ENCODE peak calls at places on chromosomes 6 and 20, in four cellular contexts. I is A549; R is CD8-positive, alpha-beta T cell; J is neural progenitor cell. Y is an unnamed sample.

GRCh38 chr6:137657351-137657911 is 163.2 kb upstream of the OLIG3 start:
- DNase-seq in J (no peak), I (no peak), R (no peak), Y (peak; percentile 31)

GRCh38 chr6:39156763-39157162 is 41.8 kb upstream of the SAYSD1 start:
- DNase-seq in R (no peak), J (no peak), I (no peak), Y (no peak)

GRCh38 chr20:21124190-21124589 is 1.7 kb upstream of the KIZ start:
- DNase-seq in I (no peak), J (no peak), R (no peak), Y (no peak)

GRCh38 chr6:81890846-81891245 is 138.4 kb upstream of the TENT5A start:
- DNase-seq in I (no peak), J (no peak), R (no peak), Y (peak; percentile 5)

GRCh38 chr6:33172307-33173227 is 19.7 kb downstream of the COL11A2 start:
- DNase-seq in J (peak; percentile 69), I (peak; percentile 69), R (no peak), Y (no peak)

GRCh38 chr6:156464100-156464878 is 312.9 kb upstream of the ARID1B start:
- DNase-seq in I (no peak), J (no peak), R (no peak), Y (no peak)

GRCh38 chr6:16249971-16250370 is 11.6 kb downstream of the GMPR start:
- DNase-seq in I (no peak), J (peak; percentile 91), R (no peak), Y (no peak)

GRCh38 chr6:44352259-44352658 is 9.8 kb downstream of the SPATS1 start:
- DNase-seq in J (no peak), I (no peak), R (no peak), Y (no peak)

GRCh38 chr6:136439514-136440186 is 110.6 kb downstream of the MAP7 start:
- DNase-seq in R (no peak), J (no peak), I (no peak), Y (no peak)

GRCh38 chr20:10427060-10427692 is 6.8 kb downstream of the MKKS start:
- DNase-seq in I (peak; percentile 55), J (peak; percentile 61), R (peak; percentile 39), Y (peak; percentile 72)

GRCh38 chr6:161186173-161186769 is 87.6 kb downstream of the AGPAT4 start:
- DNase-seq in R (no peak), I (peak; percentile 31), J (no peak), Y (no peak)

GRCh38 chr20:48698507-48699267 is 129.1 kb downstream of the PREX1 start:
- DNase-seq in J (peak; percentile 33), R (no peak), I (no peak), Y (peak; percentile 56)

GRCh38 chr6:152775441-152775840 is 24.8 kb downstream of the VIP start:
- DNase-seq in I (no peak), R (no peak), J (no peak), Y (no peak)

GRCh38 chr6:9335470-9335869 is 900.1 kb upstream of the SLC35B3 start:
- DNase-seq in I (no peak), R (no peak), J (no peak), Y (no peak)
- H3K4me3 ChIP-seq in I (no peak overlapping the region), R (no peak overlapping the region), J (no peak overlapping the region), Y (no peak overlapping the region)

DNA sequence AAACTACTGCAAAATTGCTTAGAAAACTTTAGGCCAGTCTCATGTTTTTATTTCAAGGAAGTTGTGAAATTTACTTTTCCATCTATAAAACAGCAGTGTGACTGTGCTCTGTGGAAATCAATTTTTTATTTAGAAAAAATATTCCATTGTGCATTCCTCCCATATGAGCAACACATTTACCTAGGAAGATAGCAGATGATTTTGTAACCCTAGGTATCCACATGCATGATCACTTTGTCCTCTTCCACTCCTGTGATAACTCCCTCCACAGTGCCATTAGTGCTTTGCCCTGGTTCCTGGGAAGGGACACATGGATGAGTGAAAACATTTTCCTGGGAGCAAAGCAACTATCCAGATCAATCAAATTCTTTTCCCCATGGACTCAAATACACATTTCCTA is 70.0 kb upstream of the SHLD1 start:
- DNase-seq in I (no peak), J (no peak), R (no peak), Y (no peak)
- H3K4me1 ChIP-seq in I (peaks cover 12% of the 10 kb centered on the region), J (no peaks in the 10 kb centered on the region), R (no peaks in the 10 kb centered on the region), Y (no peaks in the 10 kb centered on the region)

DNA sequence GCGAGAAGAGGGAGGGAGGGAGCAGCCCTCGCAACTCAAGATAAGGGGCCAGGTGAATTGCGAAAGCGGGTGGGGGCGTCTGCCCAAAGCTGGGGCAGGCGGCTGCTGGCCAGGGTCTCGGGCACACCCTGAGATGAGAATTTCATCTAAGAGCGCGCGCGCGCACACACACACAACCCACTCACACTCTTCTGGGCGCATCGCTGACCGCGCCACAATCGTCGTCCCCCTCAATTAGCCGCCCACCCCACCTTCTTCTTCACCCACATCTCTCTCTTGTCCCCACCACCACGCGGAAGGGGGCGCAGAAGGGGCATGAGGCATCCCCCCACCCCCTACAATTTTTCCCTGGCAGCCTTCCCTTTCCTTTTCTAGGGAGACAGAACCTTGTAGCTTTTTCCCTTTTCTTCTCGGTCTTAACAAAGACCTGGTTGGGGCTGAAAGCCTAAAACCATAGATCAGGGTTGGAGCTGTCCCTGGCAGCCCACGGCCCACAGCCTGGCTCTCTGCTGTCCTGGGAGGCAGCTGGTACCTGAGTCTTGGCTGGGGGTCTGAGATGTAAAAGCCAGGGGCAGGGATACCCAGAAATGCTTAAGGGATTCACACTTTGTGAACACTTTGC is 737 bp upstream of the PTPRT start:
- DNase-seq in I (no peak), J (peak; percentile 16), R (no peak), Y (no peak)
- H3K4me3 ChIP-seq in I (no peak overlapping the region), J (peak overlapping the region; percentile 48), R (no peak overlapping the region), Y (no peak overlapping the region)

GRCh38 chr20:36479938-36480337 is 61.4 kb upstream of the MYL9 start:
- DNase-seq in J (no peak), R (no peak), I (no peak), Y (no peak)
- H3K4me1 ChIP-seq in J (no peaks in the 10 kb centered on the region), R (no peaks in the 10 kb centered on the region), I (peaks cover 27% of the 10 kb centered on the region), Y (peaks cover 34% of the 10 kb centered on the region)

DNA sequence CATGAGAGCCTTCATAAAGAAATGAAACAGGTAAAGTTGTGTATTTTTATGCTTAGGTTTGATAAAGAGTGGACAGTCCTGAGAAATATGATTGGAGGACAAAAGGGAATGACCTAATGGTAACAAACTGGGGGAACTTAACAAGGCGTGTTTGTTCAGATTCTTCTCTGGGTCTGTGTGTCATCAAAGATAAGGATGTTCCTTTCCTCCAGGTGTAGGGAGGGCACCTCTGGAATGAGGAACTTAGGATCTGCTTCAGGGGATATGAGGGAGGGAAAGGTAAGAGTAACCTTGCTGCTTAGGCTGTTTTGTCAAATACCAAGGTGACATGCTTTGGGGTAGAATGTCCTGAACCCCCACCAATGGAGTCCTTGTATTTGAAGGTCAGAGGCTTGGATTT is 291.9 kb downstream of the KCNQ5 start:
- DNase-seq in R (no peak), J (no peak), I (no peak), Y (no peak)
- H3K4me3 ChIP-seq in R (no peak overlapping the region), J (no peak overlapping the region), I (no peak overlapping the region), Y (no peak overlapping the region)

GRCh38 chr20:53914861-53915458 is 155.4 kb downstream of the BCAS1 start:
- DNase-seq in I (no peak), R (no peak), J (peak; percentile 48), Y (peak; percentile 49)
- H3K4me1 ChIP-seq in I (peaks cover 31% of the 10 kb centered on the region), R (peaks cover 21% of the 10 kb centered on the region), J (peaks cover 37% of the 10 kb centered on the region), Y (peaks cover 31% of the 10 kb centered on the region)

DNA sequence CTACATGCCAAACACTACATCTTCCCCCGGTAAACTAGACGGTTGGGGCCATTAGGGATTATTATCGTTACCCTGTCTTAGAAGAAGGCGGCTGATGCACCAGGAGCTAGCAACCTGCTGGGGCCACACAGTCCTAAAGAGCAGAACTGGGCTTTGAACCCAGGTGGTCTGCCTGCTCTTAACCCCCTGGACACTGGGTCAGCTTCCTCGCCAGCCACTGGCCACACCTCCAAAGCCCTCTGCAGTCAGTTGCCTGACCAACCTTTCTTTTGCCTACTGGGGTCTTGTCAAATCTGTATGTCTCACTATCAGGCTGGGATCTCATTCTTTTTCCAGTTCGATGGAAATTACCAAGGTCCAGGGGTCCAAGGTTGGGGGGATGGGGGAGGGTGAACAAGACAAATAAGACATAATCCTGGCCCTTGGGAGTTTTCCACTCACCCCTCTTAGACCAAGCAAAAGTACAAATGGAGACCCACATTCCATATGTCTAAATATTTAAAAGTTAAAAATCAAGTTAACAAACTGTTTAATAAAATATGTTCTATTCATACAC is 34.0 kb upstream of the FOXP4 start:
- DNase-seq in R (no peak), J (no peak), I (no peak), Y (no peak)
- H3K4me3 ChIP-seq in R (no peak overlapping the region), J (no peak overlapping the region), I (no peak overlapping the region), Y (no peak overlapping the region)

DNA sequence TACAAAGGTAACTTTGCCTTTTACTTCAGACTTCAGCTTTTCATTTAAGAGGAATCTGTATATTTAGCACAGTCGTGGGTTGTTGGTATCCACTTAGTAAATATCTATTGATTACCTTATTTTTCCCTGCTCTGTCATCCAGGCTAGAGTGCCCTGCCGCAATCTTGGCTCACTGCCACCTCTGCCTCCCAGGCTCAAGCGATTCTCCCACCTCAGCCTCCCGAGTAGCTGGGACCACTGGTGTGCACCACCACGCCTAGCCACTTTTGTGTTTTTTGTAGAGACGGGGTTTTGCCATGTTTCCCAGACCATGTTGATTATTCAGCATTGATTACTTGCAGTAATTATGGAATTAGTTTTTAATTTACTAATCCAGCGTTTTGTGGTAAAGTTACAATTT is 41.3 kb downstream of the MACROD2 start:
- DNase-seq in I (no peak), R (no peak), J (no peak), Y (no peak)
- H3K4me1 ChIP-seq in I (no peaks in the 10 kb centered on the region), R (no peaks in the 10 kb centered on the region), J (no peaks in the 10 kb centered on the region), Y (no peaks in the 10 kb centered on the region)

GRCh38 chr6:131014080-131014776 is 48.8 kb downstream of the EPB41L2 start:
- DNase-seq in J (no peak), I (no peak), R (no peak), Y (no peak)
- H3K4me3 ChIP-seq in J (no peak overlapping the region), I (no peak overlapping the region), R (no peak overlapping the region), Y (no peak overlapping the region)

Y was measured in SJCRH30.